ENCODE peak calls at places on chromosomes 1 and 21, in eight cellular contexts. H is tibial artery, X is stomach, W is heart left ventricle, O is WERI-Rb-1, A is A549, P is aorta, N is heart right ventricle. Y is an unnamed sample.

GRCh38 chr1:205528887-205529825 is 24.7 kb downstream of the CDK18 start:
- DNase-seq in H (peak; percentile 71), X (peak; percentile 89), W (peak; percentile 77), O (peak; percentile 98), A (peak; percentile 66), P (peak; percentile 96), N (peak; percentile 82), Y (no peak)

GRCh38 chr1:14265515-14265914 is 333.0 kb upstream of the KAZN start:
- DNase-seq in H (no peak), X (no peak), W (no peak), O (no peak), A (no peak), P (no peak), N (no peak), Y (no peak)

GRCh38 chr1:6157132-6157527 is 23.0 kb downstream of the CHD5 start:
- DNase-seq in H (no peak), X (no peak), W (no peak), O (no peak), A (no peak), P (no peak), N (no peak), Y (no peak)

GRCh38 chr1:60388092-60388987 is 314.8 kb upstream of the C1orf87 start:
- DNase-seq in H (peak; percentile 21), X (no peak), W (peak; percentile 32), O (no peak), A (no peak), P (no peak), N (no peak), Y (no peak)

GRCh38 chr1:172893146-172893841 is 157.4 kb downstream of the TNFSF18 start:
- DNase-seq in H (no peak), X (no peak), W (peak; percentile 59), O (no peak), A (no peak), P (no peak), N (peak; percentile 49), Y (no peak)

GRCh38 chr1:165543651-165544452 is at the start of gene LRRC52:
- DNase-seq in H (no peak), X (peak; percentile 89), W (peak; percentile 93), O (no peak), A (no peak), P (no peak), N (peak; percentile 86), Y (peak; percentile 6)

GRCh38 chr1:5658340-5659316 is 333.6 kb downstream of the NPHP4 start:
- DNase-seq in H (no peak), X (no peak), W (no peak), O (no peak), A (no peak), P (peak; percentile 37), N (no peak), Y (no peak)

GRCh38 chr21:34986561-34987533 is 62.3 kb downstream of the RUNX1 start:
- DNase-seq in H (no peak), X (no peak), W (no peak), O (no peak), A (no peak), P (no peak), N (no peak), Y (no peak)

GRCh38 chr21:46057710-46058241 is 40.1 kb upstream of the COL6A2 start:
- DNase-seq in H (no peak), X (peak; percentile 20), W (no peak), O (peak; percentile 7), A (no peak), P (peak; percentile 69), N (no peak), Y (no peak)

GRCh38 chr1:29260531-29260930 is 24.2 kb downstream of the PTPRU start:
- DNase-seq in H (no peak), X (no peak), W (peak; percentile 5), O (no peak), A (no peak), P (peak; percentile 74), N (no peak), Y (no peak)

GRCh38 chr1:29256979-29257804 is 20.9 kb downstream of the PTPRU start:
- DNase-seq in H (no peak), X (no peak), W (no peak), O (peak; percentile 46), A (peak; percentile 33), P (peak; percentile 82), N (no peak), Y (no peak)

GRCh38 chr1:29258974-29259801 is 22.9 kb downstream of the PTPRU start:
- DNase-seq in H (no peak), X (no peak), W (no peak), O (no peak), A (no peak), P (peak; percentile 77), N (no peak), Y (no peak)

GRCh38 chr1:29258189-29258973 is 22.1 kb downstream of the PTPRU start:
- DNase-seq in H (no peak), X (no peak), W (no peak), O (no peak), A (no peak), P (peak; percentile 48), N (no peak), Y (no peak)

GRCh38 chr1:29259802-29260441 is 23.6 kb downstream of the PTPRU start:
- DNase-seq in H (no peak), X (peak; percentile 44), W (peak; percentile 52), O (no peak), A (no peak), P (peak; percentile 86), N (peak; percentile 30), Y (peak; percentile 33)
- H3K27ac ChIP-seq in H (no peak overlapping the region), X (no peak overlapping the region), W (no peak overlapping the region), O (no peak overlapping the region), A (no peak overlapping the region), P (no peak overlapping the region), N (no peak overlapping the region), Y (peak overlapping the region; percentile 17)

GRCh38 chr1:39729842-39730241 is 8.8 kb upstream of the PPIE start:
- DNase-seq in H (no peak), X (no peak), W (no peak), O (no peak), A (no peak), P (no peak), N (no peak), Y (no peak)

GRCh38 chr1:39726600-39726999 is 12.1 kb upstream of the PPIE start:
- DNase-seq in H (no peak), X (no peak), W (no peak), O (no peak), A (no peak), P (no peak), N (no peak), Y (no peak)

GRCh38 chr1:39729030-39729429 is 9.7 kb upstream of the PPIE start:
- DNase-seq in H (no peak), X (no peak), W (no peak), O (no peak), A (no peak), P (no peak), N (no peak), Y (no peak)

GRCh38 chr1:39727221-39727931 is 11.3 kb upstream of the PPIE start:
- DNase-seq in H (no peak), X (no peak), W (no peak), O (no peak), A (no peak), P (no peak), N (no peak), Y (no peak)

GRCh38 chr1:39727932-39728317 is 10.8 kb upstream of the PPIE start:
- DNase-seq in H (no peak), X (no peak), W (no peak), O (no peak), A (no peak), P (no peak), N (no peak), Y (no peak)
- H3K27ac ChIP-seq in H (no peak overlapping the region), X (no peak overlapping the region), W (no peak overlapping the region), O (no peak overlapping the region), A (no peak overlapping the region), P (no peak overlapping the region), N (no peak overlapping the region), Y (no peak overlapping the region)

GRCh38 chr1:207803678-207804077 is 51.8 kb downstream of the CD46 start:
- DNase-seq in H (no peak), X (no peak), W (no peak), O (peak; percentile 9), A (no peak), P (no peak), N (no peak), Y (no peak)

GRCh38 chr1:207806531-207807394 is 54.9 kb downstream of the CD46 start:
- DNase-seq in H (peak; percentile 22), X (no peak), W (no peak), O (peak; percentile 10), A (no peak), P (no peak), N (no peak), Y (no peak)

GRCh38 chr1:207807395-207808321 is 55.8 kb downstream of the CD46 start:
- DNase-seq in H (peak; percentile 34), X (peak; percentile 70), W (no peak), O (peak; percentile 14), A (no peak), P (no peak), N (no peak), Y (peak; percentile 77)

GRCh38 chr1:207805841-207806421 is 54.1 kb downstream of the CD46 start:
- DNase-seq in H (peak; percentile 91), X (peak; percentile 72), W (peak; percentile 93), O (peak; percentile 28), A (peak; percentile 88), P (peak; percentile 92), N (peak; percentile 79), Y (peak; percentile 61)

GRCh38 chr1:207804746-207805468 is 53.1 kb downstream of the CD46 start:
- DNase-seq in H (no peak), X (no peak), W (no peak), O (peak; percentile 6), A (no peak), P (no peak), N (no peak), Y (no peak)
- H3K27ac ChIP-seq in H (peak overlapping the region; percentile 85), X (peak overlapping the region; percentile 80), W (peak overlapping the region; percentile 75), O (no peak overlapping the region), A (peak overlapping the region; percentile 95), P (peak overlapping the region; percentile 14), N (peak overlapping the region; percentile 81), Y (peak overlapping the region; percentile 63)

GRCh38 chr1:38587734-38588133 is 271.8 kb downstream of the RRAGC start:
- DNase-seq in H (no peak), X (no peak), W (no peak), O (no peak), A (no peak), P (no peak), N (peak; percentile 18), Y (no peak)
- H3K27ac ChIP-seq in H (no peak overlapping the region), X (no peak overlapping the region), W (no peak overlapping the region), O (no peak overlapping the region), A (no peak overlapping the region), P (no peak overlapping the region), N (no peak overlapping the region), Y (no peak overlapping the region)

DNA sequence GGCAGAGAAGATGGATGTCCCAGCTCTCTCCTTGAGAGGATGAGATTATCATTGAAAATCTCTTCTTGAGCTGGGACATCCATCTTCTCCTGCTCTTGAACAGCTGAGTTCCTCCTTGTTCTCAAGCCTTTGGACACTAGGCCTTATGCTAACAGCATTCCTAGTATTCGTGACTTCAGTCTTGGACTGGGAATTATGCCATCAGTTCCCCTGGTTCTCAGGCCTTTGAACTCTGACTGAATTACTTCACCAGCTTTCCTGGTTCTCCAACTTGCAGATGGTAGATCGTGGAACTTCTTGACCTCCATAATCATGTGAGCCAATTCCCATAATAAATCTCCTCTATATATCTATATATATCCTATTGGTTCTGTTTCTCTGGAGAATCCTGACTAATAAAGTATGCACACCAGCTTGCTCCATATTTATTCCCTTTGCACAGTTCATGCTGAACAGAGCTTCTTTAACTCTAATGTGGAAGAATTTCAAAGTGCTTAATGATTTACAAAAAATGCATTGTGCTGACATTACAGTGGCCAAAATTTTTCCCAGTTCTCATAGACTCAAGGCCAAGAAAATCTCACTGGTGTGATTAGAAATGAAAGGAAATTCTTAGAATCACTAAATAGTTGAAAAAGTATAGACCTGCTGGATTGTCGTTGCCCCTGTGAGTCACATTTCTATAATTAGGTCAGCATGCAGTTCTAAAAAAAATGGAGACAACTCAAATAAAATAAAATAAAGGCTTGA is 462.9 kb upstream of the ADAMTS5 start:
- DNase-seq in H (no peak), X (no peak), W (no peak), O (no peak), A (no peak), P (no peak), N (peak; percentile 37), Y (no peak)
- H3K27ac ChIP-seq in H (peak overlapping the region; percentile 62), X (no peak overlapping the region), W (peak overlapping the region; percentile 33), O (no peak overlapping the region), A (no peak overlapping the region), P (no peak overlapping the region), N (peak overlapping the region; percentile 19), Y (no peak overlapping the region)